ENCODE peak calls at places on chromosome 2, in ten cellular contexts. T is PC-3, Z is stomach, D is astrocyte, S is breast epithelium, V is testis, O is transverse colon, E is GM23338, Q is AG04450, G is body of pancreas. U is an unnamed sample.

GRCh38 chr2:237540823-237541222 is 25.6 kb upstream of the PRLH start:
- DNase-seq in E (no peak), D (peak; percentile 37), T (peak; percentile 48), O (peak; percentile 74), V (peak; percentile 84), Z (peak; percentile 82), G (peak; percentile 57), S (no peak), Q (peak; percentile 18), U (no peak)

GRCh38 chr2:218993345-218994315 is at the start of gene CRYBA2:
- DNase-seq in E (peak; percentile 59), T (peak; percentile 61), D (no peak), Z (no peak), V (no peak), O (peak; percentile 21), S (no peak), G (peak; percentile 45), Q (no peak), U (no peak)

GRCh38 chr2:240458900-240459391 is 23.5 kb downstream of the GPC1 start:
- DNase-seq in G (peak; percentile 11), V (no peak), S (no peak), D (no peak), Z (no peak), Q (no peak), T (no peak), E (no peak), O (no peak), U (no peak)

GRCh38 chr2:136116813-136117390 is 1.0 kb downstream of the CXCR4 start:
- DNase-seq in O (peak; percentile 44), E (peak; percentile 41), D (no peak), G (no peak), T (no peak), Z (peak; percentile 42), S (no peak), V (no peak), Q (no peak), U (no peak)

GRCh38 chr2:223247136-223247535 is 195.1 kb downstream of the KCNE4 start:
- DNase-seq in O (no peak), E (peak; percentile 38), T (peak; percentile 50), Z (no peak), G (no peak), V (peak; percentile 26), S (no peak), Q (no peak), D (peak; percentile 19), U (no peak)

GRCh38 chr2:69222984-69223658 is 163.9 kb downstream of the GFPT1 start:
- DNase-seq in G (peak; percentile 21), Q (no peak), S (no peak), T (no peak), O (peak; percentile 30), D (no peak), V (no peak), Z (peak; percentile 70), E (no peak), U (no peak)

GRCh38 chr2:36650031-36650430 is 46.5 kb upstream of the VIT start:
- DNase-seq in D (peak; percentile 54), O (peak; percentile 46), T (peak; percentile 83), V (no peak), E (peak; percentile 40), G (no peak), S (peak; percentile 53), Q (no peak), Z (no peak), U (no peak)

GRCh38 chr2:215136669-215137328 is 1.6 kb downstream of the ABCA12 start:
- DNase-seq in D (peak; percentile 67), E (no peak), Q (no peak), T (peak; percentile 46), O (no peak), G (no peak), V (no peak), S (no peak), Z (no peak), U (no peak)

GRCh38 chr2:28321426-28321825 is 71.2 kb upstream of the FOSL2 start:
- DNase-seq in D (peak; percentile 96), E (peak; percentile 65), S (no peak), T (no peak), Z (no peak), O (no peak), G (no peak), V (no peak), Q (no peak), U (no peak)

DNA sequence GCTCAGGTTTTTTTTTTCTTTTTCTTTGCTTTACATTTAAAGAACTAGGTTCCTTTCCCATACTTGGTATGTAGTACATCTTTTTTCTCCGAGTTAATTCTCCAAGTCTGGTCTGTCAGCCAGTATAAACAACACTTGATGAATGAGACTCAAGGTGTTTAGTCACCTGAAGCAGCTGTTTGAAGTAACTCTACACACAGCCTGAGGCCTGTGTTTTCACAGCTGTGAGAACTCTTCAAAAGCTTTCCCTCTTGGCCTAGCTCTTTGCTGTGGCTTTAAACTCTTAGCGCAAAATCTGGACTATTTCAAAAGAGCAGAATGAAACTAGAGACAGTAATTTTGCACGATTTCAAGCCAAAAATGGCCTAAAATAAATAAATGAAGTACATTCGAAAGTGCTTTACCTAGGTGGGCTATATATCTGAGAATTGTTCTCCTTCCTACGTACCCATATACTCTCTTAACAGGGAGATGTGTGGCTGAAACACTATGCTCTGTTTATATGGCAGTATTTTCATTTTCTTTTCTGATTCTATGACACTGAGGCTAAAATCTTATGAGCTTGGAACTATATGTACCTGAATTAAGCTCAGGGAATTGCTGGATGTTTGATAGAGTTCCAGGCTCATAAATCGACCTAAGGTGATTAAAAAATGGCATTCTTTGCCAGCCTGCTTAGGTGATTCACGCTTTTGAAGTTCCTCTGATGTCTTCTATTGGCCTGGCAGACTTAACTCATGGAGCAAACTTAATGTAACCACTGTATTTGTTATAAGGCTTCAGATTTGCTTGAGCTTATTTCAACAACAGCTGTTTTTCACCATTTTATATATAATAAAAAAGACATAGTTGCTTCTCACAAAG is 1044.1 kb upstream of the ZEB2 start:
- DNase-seq in V (no peak), O (no peak), Q (peak; percentile 24), E (no peak), T (peak; percentile 49), S (no peak), D (peak; percentile 85), G (peak; percentile 67), Z (no peak), U (no peak)
- H3K4me3 ChIP-seq in V (no peak overlapping the region), O (no peak overlapping the region), Q (no peak overlapping the region), E (no peak overlapping the region), T (no peak overlapping the region), S (no peak overlapping the region), D (no peak overlapping the region), G (no peak overlapping the region), Z (no peak overlapping the region), U (no peak overlapping the region)

DNA sequence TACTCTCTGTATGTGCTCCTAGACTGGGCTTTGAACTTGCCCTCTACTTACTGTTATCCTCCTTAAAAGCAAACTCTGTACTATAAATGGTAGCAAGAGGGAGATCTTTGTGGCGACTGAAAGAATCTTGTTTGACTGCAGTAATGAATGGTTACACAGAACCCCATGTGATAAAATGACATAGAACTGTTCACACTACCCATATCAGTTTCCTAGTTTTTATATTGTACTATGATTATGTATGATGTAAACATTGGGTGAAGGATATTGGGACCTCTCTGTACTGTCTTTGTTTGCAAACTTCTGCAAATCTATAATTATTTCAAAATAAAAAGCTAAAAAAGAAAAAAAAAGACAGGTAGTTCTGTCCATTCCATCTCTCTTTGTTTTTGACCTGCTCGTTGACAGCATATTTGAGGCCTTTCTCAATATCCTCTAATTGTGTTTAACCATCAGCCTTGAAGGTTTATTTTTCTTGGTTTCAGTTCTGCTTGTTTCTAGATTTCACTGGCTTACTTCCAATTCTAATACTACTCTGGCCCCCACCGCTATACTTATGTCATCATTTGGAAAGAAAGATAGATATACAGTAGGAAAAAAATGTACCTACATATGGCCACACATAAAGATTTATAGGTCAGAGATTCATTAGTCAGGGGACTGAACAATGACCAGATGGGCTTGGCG is 79.2 kb upstream of the MYO3B start:
- DNase-seq in Z (no peak), G (no peak), E (no peak), O (no peak), Q (peak; percentile 11), S (no peak), T (no peak), V (no peak), D (no peak), U (no peak)
- H3K27ac ChIP-seq in Z (no peak overlapping the region), G (no peak overlapping the region), E (no peak overlapping the region), O (no peak overlapping the region), Q (no peak overlapping the region), S (no peak overlapping the region), T (no peak overlapping the region), V (no peak overlapping the region), D (no peak overlapping the region), U (no peak overlapping the region)

GRCh38 chr2:120625865-120626560 is 109.7 kb upstream of the GLI2 start:
- DNase-seq in E (no peak), T (peak; percentile 88), O (peak; percentile 16), S (peak; percentile 90), D (no peak), Z (peak; percentile 95), Q (no peak), V (no peak), G (peak; percentile 92), U (no peak)
- TF ChIP-seq CTCF in E (no peak), T (no peak), O (no peak), S (no peak), D (no peak), Z (no peak), Q (no peak), V (no peak), G (no peak), U (no peak)

GRCh38 chr2:127485051-127485693 is 41.1 kb downstream of the IWS1 start:
- DNase-seq in T (no peak), S (no peak), G (no peak), D (no peak), Q (no peak), E (no peak), V (no peak), Z (no peak), O (no peak), U (no peak)

GRCh38 chr2:127485694-127486071 is 40.6 kb downstream of the IWS1 start:
- DNase-seq in Q (no peak), V (no peak), E (no peak), Z (no peak), D (no peak), S (no peak), G (no peak), T (no peak), O (no peak), U (no peak)

GRCh38 chr2:127482031-127482430 is 44.3 kb downstream of the IWS1 start:
- DNase-seq in V (no peak), Z (no peak), G (no peak), S (no peak), T (no peak), E (no peak), Q (no peak), O (no peak), D (no peak), U (no peak)

GRCh38 chr2:127490283-127490682 is 36.0 kb downstream of the IWS1 start:
- DNase-seq in E (no peak), S (no peak), G (no peak), T (no peak), D (no peak), Z (no peak), Q (no peak), V (no peak), O (no peak), U (no peak)

DNA sequence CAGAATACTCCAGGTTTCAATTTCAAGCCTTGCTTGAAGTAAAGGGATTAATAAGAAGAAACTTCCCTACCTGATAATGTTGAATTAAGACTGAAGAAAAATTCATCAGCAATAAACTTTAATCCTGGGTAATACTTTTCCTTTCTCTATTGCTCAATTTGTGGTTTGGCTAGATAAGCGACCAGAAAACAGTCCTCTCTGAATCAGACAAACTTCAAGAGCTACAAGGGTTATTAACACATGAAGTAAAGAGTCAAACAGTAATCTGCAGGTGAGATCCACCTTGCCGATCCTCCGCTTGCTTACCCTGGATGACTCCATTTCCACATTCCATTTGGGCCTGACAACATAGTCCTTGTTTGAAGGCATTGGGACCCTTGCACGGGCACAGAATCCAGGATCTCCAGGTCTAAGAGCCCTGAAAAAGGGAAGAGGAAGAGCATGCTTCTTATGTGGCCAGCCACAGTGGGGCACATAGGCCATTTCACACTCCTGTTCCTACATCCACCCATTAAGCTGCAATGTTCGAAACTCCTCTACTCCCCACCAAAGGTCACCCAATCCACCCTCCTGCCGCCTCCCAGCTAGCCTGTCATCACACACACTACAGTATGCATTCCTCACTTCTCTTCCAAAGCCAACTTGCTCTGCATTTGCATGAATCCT is 39.9 kb downstream of the IWS1 start:
- DNase-seq in Z (no peak), Q (no peak), O (no peak), D (peak; percentile 20), E (no peak), S (no peak), V (no peak), G (no peak), T (no peak), U (no peak)
- H3K4me3 ChIP-seq in Z (no peak overlapping the region), Q (no peak overlapping the region), O (no peak overlapping the region), D (no peak overlapping the region), E (no peak overlapping the region), S (no peak overlapping the region), V (no peak overlapping the region), G (no peak overlapping the region), T (no peak overlapping the region), U (no peak overlapping the region)

U was measured in coronary artery.